ENCODE peak calls at places on chromosomes 4 and X, in five cellular contexts. Z is HL-60, K is GM13977, F is lower lobe of right lung, Y is foreskin keratinocyte. T is an unnamed sample.

GRCh38 chrX:106959897-106960296 is 39.7 kb downstream of the CLDN2 start:
- DNase-seq in Z (no peak), K (no peak), F (no peak), Y (no peak), T (no peak)

GRCh38 chr4:70688795-70689231 is 481 bp downstream of the UTP3 start:
- DNase-seq in Z (no peak), K (no peak), F (no peak), Y (no peak), T (no peak)

GRCh38 chr4:187128226-187128625 is 404.6 kb upstream of the FAT1 start:
- DNase-seq in Z (no peak), K (no peak), F (no peak), Y (peak; percentile 98), T (no peak)

GRCh38 chrX:104318330-104319009 is 63.7 kb upstream of the ESX1 start:
- DNase-seq in Z (no peak), K (no peak), F (no peak), Y (peak; percentile 86), T (no peak)

GRCh38 chrX:152405561-152405960 is 45.6 kb downstream of the GABRA3 start:
- DNase-seq in Z (no peak), K (no peak), F (no peak), Y (peak; percentile 41), T (no peak)

GRCh38 chr4:132527817-132528216 is 621.3 kb upstream of the PCDH10 start:
- DNase-seq in Z (no peak), K (no peak), F (no peak), Y (no peak), T (no peak)

GRCh38 chr4:169079942-169080827 is 70.1 kb upstream of the CBR4 start:
- DNase-seq in Z (no peak), K (peak; percentile 55), F (peak; percentile 63), Y (no peak), T (no peak)

GRCh38 chrX:123964155-123964554 is 2.6 kb downstream of the STAG2 start:
- DNase-seq in Z (no peak), K (no peak), F (no peak), Y (no peak), T (no peak)

GRCh38 chrX:18415386-18415785 is 10.0 kb upstream of the CDKL5 start:
- DNase-seq in Z (no peak), K (no peak), F (no peak), Y (peak; percentile 24), T (no peak)

GRCh38 chr4:8319061-8319460 is 49.5 kb downstream of the HTRA3 start:
- DNase-seq in Z (no peak), K (no peak), F (no peak), Y (no peak), T (no peak)

GRCh38 chr4:182207806-182208483 is 35.3 kb upstream of the TENM3 start:
- DNase-seq in Z (no peak), K (no peak), F (no peak), Y (peak; percentile 92), T (no peak)

GRCh38 chrX:111170017-111170416 is 74.0 kb downstream of the PAK3 start:
- DNase-seq in Z (no peak), K (no peak), F (no peak), Y (no peak), T (no peak)

GRCh38 chr4:2258091-2259035 is 3.5 kb downstream of the MXD4 start:
- DNase-seq in Z (no peak), K (no peak), F (peak; percentile 43), Y (no peak), T (peak; percentile 67)

GRCh38 chrX:114924846-114925245 is 92.6 kb downstream of the IL13RA2 start:
- DNase-seq in Z (no peak), K (no peak), F (no peak), Y (peak; percentile 34), T (no peak)

T was measured in type B pancreatic cell.